ENCODE peak calls at places on chromosome 15, in ten cellular contexts. K is fibroblast of villous mesenchyme; F is Calu3; E is CD8-positive, alpha-beta T cell; Z is IMR-90; Q is uterus; V is CD4-positive, alpha-beta T cell; O is glutamatergic neuron; M is endothelial cell of umbilical vein; N is AG09309. P is an unnamed sample.

GRCh38 chr15:73838795-73839565 is 34.4 kb upstream of the TBC1D21 start:
- DNase-seq in K (no peak), F (peak), E (no peak), Z (no peak), Q (peak), V (no peak), O (peak), M (no peak), N (no peak), P (peak)

GRCh38 chr15:33201376-33202189 is 7.1 kb upstream of the FMN1 start:
- DNase-seq in K (peak), F (peak), E (peak), Z (peak), Q (no peak), V (peak), O (peak), M (peak), N (no peak), P (peak)

GRCh38 chr15:60297047-60297446 is 100.7 kb downstream of the ANXA2 start:
- DNase-seq in K (no peak), F (no peak), E (no peak), Z (no peak), Q (no peak), V (no peak), O (no peak), M (no peak), N (no peak), P (no peak)

GRCh38 chr15:37995461-37996347 is 61.3 kb downstream of the TMCO5A start:
- DNase-seq in K (peak), F (no peak), E (no peak), Z (peak), Q (peak), V (no peak), O (no peak), M (peak), N (peak), P (no peak)

GRCh38 chr15:91469627-91470567 is 369.8 kb downstream of the SV2B start:
- DNase-seq in K (no peak), F (no peak), E (peak), Z (no peak), Q (no peak), V (peak), O (no peak), M (no peak), N (no peak), P (no peak)

GRCh38 chr15:79676621-79677020 is 220.2 kb downstream of the MTHFS start:
- DNase-seq in K (no peak), F (no peak), E (no peak), Z (no peak), Q (no peak), V (no peak), O (no peak), M (no peak), N (no peak), P (no peak)

GRCh38 chr15:77901251-77901881 is 176.1 kb downstream of the TBC1D2B start:
- DNase-seq in K (no peak), F (no peak), E (no peak), Z (no peak), Q (peak), V (no peak), O (no peak), M (no peak), N (no peak), P (no peak)

GRCh38 chr15:69225355-69226027 is 65.1 kb downstream of the GLCE start:
- DNase-seq in K (peak), F (no peak), E (no peak), Z (peak), Q (no peak), V (no peak), O (no peak), M (peak), N (peak), P (no peak)

GRCh38 chr15:73888224-73889041 is 15.1 kb downstream of the TBC1D21 start:
- DNase-seq in K (no peak), F (no peak), E (no peak), Z (no peak), Q (peak), V (no peak), O (no peak), M (no peak), N (no peak), P (no peak)

GRCh38 chr15:43253431-43254403 is 13.0 kb downstream of the TGM5 start:
- DNase-seq in K (peak), F (peak), E (no peak), Z (peak), Q (no peak), V (no peak), O (no peak), M (peak), N (no peak), P (no peak)

GRCh38 chr15:64634020-64634419 is 141.4 kb downstream of the RBPMS2 start:
- DNase-seq in K (no peak), F (no peak), E (peak), Z (no peak), Q (no peak), V (peak), O (no peak), M (peak), N (no peak), P (no peak)

GRCh38 chr15:66298803-66299251 is 5.5 kb downstream of the DIS3L start:
- DNase-seq in K (no peak), F (no peak), E (no peak), Z (no peak), Q (no peak), V (no peak), O (no peak), M (no peak), N (no peak), P (no peak)

GRCh38 chr15:66388576-66388975 is 1.9 kb downstream of the MAP2K1 start:
- DNase-seq in K (no peak), F (no peak), E (no peak), Z (no peak), Q (no peak), V (no peak), O (no peak), M (no peak), N (no peak), P (no peak)

GRCh38 chr15:20351448-20351961 is 190.1 kb downstream of the GOLGA6L6 start:
- DNase-seq in K (no peak), F (no peak), E (peak), Z (no peak), Q (no peak), V (no peak), O (no peak), M (no peak), N (no peak), P (no peak)

GRCh38 chr15:71295242-71296031 is 180.2 kb downstream of the THSD4 start:
- DNase-seq in K (peak), F (peak), E (no peak), Z (peak), Q (peak), V (no peak), O (no peak), M (peak), N (peak), P (no peak)

GRCh38 chr15:42404461-42405235 is 45.3 kb downstream of the CAPN3 start:
- DNase-seq in K (no peak), F (no peak), E (no peak), Z (no peak), Q (no peak), V (no peak), O (no peak), M (no peak), N (no peak), P (no peak)

GRCh38 chr15:44736261-44736765 is at the start of gene TRIM69:
- DNase-seq in K (no peak), F (no peak), E (no peak), Z (no peak), Q (no peak), V (no peak), O (no peak), M (no peak), N (no peak), P (no peak)

GRCh38 chr15:44738340-44738984 is 2.1 kb downstream of the TRIM69 start:
- DNase-seq in K (peak), F (no peak), E (no peak), Z (peak), Q (no peak), V (no peak), O (no peak), M (peak), N (no peak), P (no peak)

GRCh38 chr15:44734839-44735481 is 1.4 kb upstream of the TRIM69 start:
- DNase-seq in K (no peak), F (no peak), E (no peak), Z (no peak), Q (no peak), V (no peak), O (no peak), M (no peak), N (no peak), P (no peak)

GRCh38 chr15:44735482-44736260 is 657 bp upstream of the TRIM69 start:
- DNase-seq in K (peak), F (no peak), E (peak), Z (peak), Q (no peak), V (no peak), O (no peak), M (no peak), N (no peak), P (peak)
- TF ChIP-seq CTCF in K (peak), F (no peak), E (peak), Z (no peak), Q (no peak), V (no peak), O (no peak), M (no peak), N (no peak), P (no peak)

GRCh38 chr15:75669191-75669878 is 21.6 kb downstream of the SNX33 start:
- DNase-seq in K (no peak), F (peak), E (no peak), Z (peak), Q (no peak), V (no peak), O (no peak), M (no peak), N (no peak), P (no peak)
- TF ChIP-seq CTCF in K (no peak), F (no peak), E (no peak), Z (no peak), Q (no peak), V (no peak), O (no peak), M (no peak), N (no peak), P (no peak)

GRCh38 chr15:99981223-99981647 is 248.0 kb upstream of the LYSMD4 start:
- DNase-seq in K (no peak), F (no peak), E (no peak), Z (no peak), Q (no peak), V (no peak), O (no peak), M (no peak), N (no peak), P (no peak)
- TF ChIP-seq CTCF in K (no peak), F (no peak), E (no peak), Z (no peak), Q (no peak), V (no peak), O (no peak), M (no peak), N (no peak), P (no peak)

GRCh38 chr15:39594056-39594763 is 13.3 kb downstream of the THBS1 start:
- DNase-seq in K (peak), F (no peak), E (peak), Z (peak), Q (no peak), V (peak), O (no peak), M (peak), N (peak), P (no peak)
- TF ChIP-seq CTCF in K (no peak), F (no peak), E (no peak), Z (no peak), Q (no peak), V (peak), O (no peak), M (no peak), N (no peak), P (no peak)

DNA sequence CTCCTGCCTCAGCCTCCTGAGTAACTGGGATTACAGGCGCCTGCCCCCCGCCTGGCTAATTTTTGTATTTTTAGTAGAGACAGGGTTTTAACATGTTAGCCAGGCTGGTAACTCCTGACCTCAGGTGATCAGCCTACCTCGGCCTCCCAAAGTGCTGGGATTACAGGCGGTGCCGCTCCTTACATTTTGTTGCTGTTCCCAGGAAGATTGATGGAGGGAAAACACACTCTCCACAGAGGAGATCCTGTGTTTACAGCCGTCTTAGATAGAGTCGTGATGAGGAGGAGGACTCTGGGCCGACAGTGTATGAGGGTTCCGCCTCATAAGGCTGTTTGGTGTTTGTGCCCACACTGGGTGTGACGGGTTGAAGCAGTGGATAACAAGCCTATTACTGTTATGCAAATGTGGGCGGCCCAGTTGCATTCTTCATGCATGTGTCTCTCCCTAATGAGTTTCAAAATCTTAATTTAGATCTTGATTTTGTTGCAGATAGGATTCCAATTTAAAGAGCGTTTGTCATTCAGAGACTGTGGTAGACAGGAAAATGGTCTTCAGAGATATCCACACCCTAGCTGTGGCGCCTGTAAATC is 59.9 kb downstream of the APBA2 start:
- DNase-seq in K (no peak), F (no peak), E (no peak), Z (no peak), Q (no peak), V (no peak), O (no peak), M (no peak), N (no peak), P (no peak)
- TF ChIP-seq CTCF in K (no peak), F (no peak), E (no peak), Z (no peak), Q (no peak), V (no peak), O (no peak), M (no peak), N (no peak), P (no peak)

GRCh38 chr15:54046093-54046492 is 67.9 kb downstream of the UNC13C start:
- DNase-seq in K (no peak), F (no peak), E (no peak), Z (no peak), Q (no peak), V (no peak), O (no peak), M (no peak), N (no peak), P (no peak)

DNA sequence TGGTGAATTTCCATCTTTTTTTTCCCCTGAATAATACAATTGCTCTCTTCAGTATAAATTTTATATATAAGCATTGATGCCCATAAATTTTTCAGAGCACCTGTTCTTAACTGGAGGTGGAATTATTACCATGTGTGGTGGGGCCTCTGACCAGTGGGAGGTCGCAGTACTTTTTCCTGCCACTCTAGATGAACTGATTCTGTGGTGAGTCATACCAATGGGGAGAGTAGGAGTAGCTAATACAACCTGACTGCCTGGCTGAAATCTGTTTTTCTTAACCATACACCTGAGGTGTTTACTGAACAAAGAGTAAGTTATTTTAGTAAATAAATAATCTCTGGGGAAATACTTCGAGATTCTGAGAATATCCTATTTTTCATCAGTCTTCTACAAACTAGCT is 67.2 kb downstream of the UNC13C start:
- DNase-seq in K (no peak), F (peak), E (no peak), Z (no peak), Q (no peak), V (no peak), O (no peak), M (no peak), N (no peak), P (no peak)
- TF ChIP-seq CTCF in K (no peak), F (no peak), E (no peak), Z (no peak), Q (no peak), V (no peak), O (no peak), M (no peak), N (no peak), P (no peak)

GRCh38 chr15:75366163-75366562 is 2.2 kb downstream of the MAN2C1 start:
- DNase-seq in K (no peak), F (no peak), E (no peak), Z (no peak), Q (no peak), V (no peak), O (no peak), M (no peak), N (no peak), P (no peak)

GRCh38 chr15:75369897-75370581 is 1.6 kb upstream of the MAN2C1 start:
- DNase-seq in K (peak), F (no peak), E (no peak), Z (no peak), Q (no peak), V (no peak), O (no peak), M (no peak), N (no peak), P (no peak)

GRCh38 chr15:75367406-75367912 is 948 bp downstream of the MAN2C1 start:
- DNase-seq in K (no peak), F (no peak), E (no peak), Z (no peak), Q (no peak), V (no peak), O (no peak), M (no peak), N (no peak), P (no peak)

GRCh38 chr15:75367913-75368688 is at the start of gene MAN2C1:
- DNase-seq in K (peak), F (peak), E (peak), Z (peak), Q (peak), V (peak), O (peak), M (peak), N (peak), P (peak)

GRCh38 chr15:75368689-75369239 is 357 bp upstream of the MAN2C1 start:
- DNase-seq in K (no peak), F (no peak), E (no peak), Z (peak), Q (no peak), V (no peak), O (no peak), M (no peak), N (no peak), P (no peak)
- TF ChIP-seq CTCF in K (no peak), F (no peak), E (no peak), Z (no peak), Q (no peak), V (no peak), O (no peak), M (no peak), N (no peak), P (peak)

GRCh38 chr15:101251830-101252820 is at the start of gene CHSY1:
- DNase-seq in K (peak), F (peak), E (peak), Z (peak), Q (peak), V (peak), O (peak), M (peak), N (peak), P (peak)
- TF ChIP-seq CTCF in K (peak), F (no peak), E (no peak), Z (peak), Q (peak), V (no peak), O (no peak), M (peak), N (peak), P (peak)

P was measured in right atrium auricular region.